ENCODE peak calls at places on chromosome 22, in seven cellular contexts. X is HCT116, E is HepG2, D is transverse colon, Q is H1, V is spleen, F is SK-N-SH. R is an unnamed sample.

GRCh38 chr22:50157976-50158375 is 12.6 kb upstream of the PANX2 start:
- DNase-seq in D (peak; percentile 82), F (no peak), E (no peak), X (no peak), Q (no peak), V (peak; percentile 61), R (no peak)

GRCh38 chr22:47604563-47604962 is 842.1 kb downstream of the TBC1D22A start:
- DNase-seq in Q (no peak), V (no peak), D (no peak), E (no peak), X (no peak), F (no peak), R (no peak)

GRCh38 chr22:49960967-49961600 is 512 bp downstream of the PIM3 start:
- DNase-seq in D (peak; percentile 55), V (peak; percentile 93), E (no peak), X (no peak), F (peak; percentile 66), Q (no peak), R (peak; percentile 56)

GRCh38 chr22:22702159-22702873 is 57.9 kb downstream of the GGTLC2 start:
- DNase-seq in X (no peak), Q (no peak), F (no peak), V (no peak), D (peak; percentile 44), E (no peak), R (peak; percentile 64)

GRCh38 chr22:24066260-24066659 is 55.2 kb downstream of the CABIN1 start:
- DNase-seq in D (no peak), Q (no peak), E (no peak), X (no peak), V (no peak), F (no peak), R (no peak)

GRCh38 chr22:50308597-50308935 is 1.1 kb upstream of the PLXNB2 start:
- DNase-seq in V (peak; percentile 94), F (no peak), D (peak; percentile 78), Q (no peak), X (no peak), E (peak; percentile 59), R (no peak)

GRCh38 chr22:48536691-48537591 is 1290.7 kb downstream of the BRD1 start:
- DNase-seq in X (no peak), Q (no peak), F (no peak), E (no peak), D (no peak), V (no peak), R (no peak)

GRCh38 chr22:27799334-27800249 is 2.0 kb downstream of the MN1 start:
- DNase-seq in E (no peak), F (peak; percentile 55), Q (no peak), D (no peak), V (no peak), X (no peak), R (no peak)

GRCh38 chr22:49601614-49602321 is 225.9 kb downstream of the BRD1 start:
- DNase-seq in D (no peak), X (no peak), F (no peak), Q (no peak), V (no peak), E (no peak), R (no peak)

GRCh38 chr22:47166446-47167016 is 404.1 kb downstream of the TBC1D22A start:
- DNase-seq in V (peak; percentile 61), X (no peak), F (no peak), Q (no peak), D (no peak), E (no peak), R (no peak)

GRCh38 chr22:29213481-29213880 is 7.8 kb downstream of the EMID1 start:
- DNase-seq in D (no peak), Q (no peak), V (no peak), E (no peak), X (no peak), F (peak; percentile 8), R (no peak)

GRCh38 chr22:27876684-27877083 is 42.4 kb downstream of the PITPNB start:
- DNase-seq in E (no peak), X (no peak), Q (no peak), D (no peak), F (no peak), V (no peak), R (no peak)

GRCh38 chr22:24514241-24515024 is 19.3 kb downstream of the UPB1 start:
- DNase-seq in D (peak; percentile 25), E (peak; percentile 76), F (no peak), X (no peak), V (no peak), Q (no peak), R (no peak)

GRCh38 chr22:17706947-17707346 is 67.3 kb downstream of the BID start:
- DNase-seq in X (no peak), F (no peak), D (no peak), Q (no peak), E (no peak), V (no peak), R (no peak)

GRCh38 chr22:50599816-50600454 is 658 bp upstream of the MAPK8IP2 start:
- DNase-seq in Q (no peak), E (peak; percentile 9), V (peak; percentile 85), F (peak; percentile 70), X (no peak), D (peak; percentile 49), R (peak; percentile 76)

GRCh38 chr22:49848690-49849160 is 4.9 kb upstream of the ZBED4 start:
- DNase-seq in F (peak; percentile 62), Q (no peak), E (no peak), D (no peak), V (peak; percentile 89), X (no peak), R (no peak)

GRCh38 chr22:50084085-50084484 is 1.1 kb downstream of the MLC1 start:
- DNase-seq in V (peak; percentile 69), E (no peak), Q (no peak), D (no peak), F (peak; percentile 47), X (no peak), R (no peak)

GRCh38 chr22:41574847-41575381 is 14.1 kb downstream of the CSDC2 start:
- DNase-seq in E (no peak), Q (no peak), V (no peak), F (no peak), D (peak; percentile 44), X (no peak), R (no peak)

GRCh38 chr22:46815896-46816721 is 53.7 kb downstream of the TBC1D22A start:
- DNase-seq in D (no peak), V (peak; percentile 45), F (no peak), E (peak; percentile 39), Q (no peak), X (no peak), R (peak; percentile 31)

GRCh38 chr22:29225422-29226090 is 19.9 kb downstream of the EMID1 start:
- DNase-seq in D (peak; percentile 33), F (peak; percentile 32), X (no peak), Q (no peak), V (peak; percentile 86), E (no peak), R (no peak)

GRCh38 chr22:18091916-18092526 is 14.2 kb downstream of the PEX26 start:
- DNase-seq in V (no peak), Q (no peak), D (peak; percentile 86), F (no peak), E (peak; percentile 76), X (no peak), R (no peak)

GRCh38 chr22:32564170-32565001 is 89.8 kb downstream of the FBXO7 start:
- DNase-seq in F (no peak), X (no peak), D (peak; percentile 40), V (no peak), Q (no peak), E (no peak), R (no peak)

GRCh38 chr22:29124777-29125506 is 52.1 kb downstream of the KREMEN1 start:
- DNase-seq in D (no peak), F (no peak), Q (no peak), E (no peak), V (no peak), X (no peak), R (no peak)

GRCh38 chr22:46054091-46054877 is 77.3 kb upstream of the WNT7B start:
- DNase-seq in E (no peak), V (peak; percentile 94), D (peak; percentile 70), X (no peak), Q (no peak), F (peak; percentile 88), R (no peak)

GRCh38 chr22:29457730-29458129 is 19.3 kb downstream of the RFPL1 start:
- DNase-seq in Q (no peak), F (peak; percentile 78), X (peak; percentile 70), D (peak; percentile 13), E (peak; percentile 37), V (peak; percentile 43), R (peak; percentile 93)

GRCh38 chr22:46415816-46416536 is 80.5 kb downstream of the TRMU start:
- DNase-seq in V (no peak), E (no peak), F (no peak), D (no peak), Q (no peak), X (no peak), R (no peak)

DNA sequence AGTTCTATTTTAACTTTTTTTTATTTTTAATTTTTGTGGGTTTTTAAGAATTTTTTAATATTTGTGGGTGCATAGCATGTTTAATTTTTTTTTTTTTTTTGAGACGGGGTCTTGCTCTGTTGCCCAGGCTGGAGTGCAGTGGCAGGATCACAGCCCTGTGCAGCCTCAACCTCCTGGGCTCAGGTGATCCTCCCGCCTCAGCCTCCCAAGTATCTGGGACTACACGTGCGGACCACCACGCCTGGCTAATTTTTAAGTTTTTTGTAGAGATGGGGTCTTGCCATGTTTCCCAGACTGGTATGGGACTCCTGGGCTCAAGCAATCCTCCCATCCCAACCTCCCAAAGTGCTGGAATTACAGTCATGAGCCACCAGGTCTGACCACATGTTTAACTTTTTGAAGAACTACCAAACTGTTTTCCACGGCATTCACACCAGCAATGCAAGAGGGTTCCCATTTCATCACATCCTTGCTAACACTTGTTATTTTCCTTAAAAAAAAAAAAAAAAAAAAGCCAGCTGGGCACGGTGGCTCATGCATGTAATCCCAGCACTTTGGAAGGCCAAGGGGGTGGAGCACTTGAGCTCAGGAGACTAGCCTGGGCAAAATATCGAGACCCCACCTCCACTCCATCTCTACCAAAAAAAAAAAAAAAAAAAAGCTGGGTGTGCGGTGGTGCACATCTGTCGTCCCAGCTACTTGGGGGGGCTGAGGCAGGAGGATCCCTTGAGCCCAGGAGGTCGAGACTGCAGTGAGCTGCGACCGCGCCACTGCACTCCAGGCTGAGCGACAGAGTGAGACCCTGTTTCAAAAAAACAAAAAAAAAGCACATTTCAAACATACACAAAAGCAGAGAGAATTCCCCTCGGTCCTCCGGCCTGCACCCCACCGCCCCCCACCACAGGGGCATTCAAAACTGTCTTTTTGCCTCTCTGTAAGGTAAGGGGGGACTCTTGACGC is 16.7 kb upstream of the TXNRD2 start:
- DNase-seq in E (no peak), D (no peak), Q (no peak), V (peak; percentile 47), X (no peak), F (no peak), R (no peak)
- TF ChIP-seq POLR2AphosphoS5 in E (no peak), D (no peak), Q (no peak), V (no peak), X (no peak), F (no peak), R (no peak)

GRCh38 chr22:43179911-43180195 is 7.1 kb downstream of the TTLL12 start:
- DNase-seq in Q (no peak), X (no peak), V (no peak), F (no peak), D (no peak), E (no peak), R (no peak)
- H3K36me3 ChIP-seq in Q (peaks cover 49% of the 10 kb centered on the region), X (peaks cover 64% of the 10 kb centered on the region), V (peaks cover 32% of the 10 kb centered on the region), F (no peaks in the 10 kb centered on the region), D (no peaks in the 10 kb centered on the region), E (peaks cover 33% of the 10 kb centered on the region), R (no peaks in the 10 kb centered on the region)

GRCh38 chr22:36910461-36910860 is 3.0 kb upstream of the CSF2RB start:
- DNase-seq in F (no peak), D (no peak), V (no peak), Q (no peak), X (no peak), E (no peak), R (no peak)
- TF ChIP-seq POLR2AphosphoS5 in F (no peak), D (no peak), V (no peak), Q (no peak), X (no peak), E (no peak), R (no peak)

GRCh38 chr22:31170971-31171370 is 11.0 kb downstream of the RNF185 start:
- DNase-seq in Q (no peak), V (no peak), F (no peak), E (no peak), X (no peak), D (no peak), R (no peak)
- H3K36me3 ChIP-seq in Q (no peaks in the 10 kb centered on the region), V (peaks cover 15% of the 10 kb centered on the region), F (peaks cover 9% of the 10 kb centered on the region), E (peaks cover 7% of the 10 kb centered on the region), X (no peaks in the 10 kb centered on the region), D (no peaks in the 10 kb centered on the region), R (peaks cover 5% of the 10 kb centered on the region)

R was measured in GM23338.